ENCODE peak calls at places on chromosomes 3 and 15, in five cellular contexts. E is heart left ventricle, M is uterus, P is sigmoid colon, L is adrenal gland. T is an unnamed sample.

GRCh38 chr3:185366913-185367312 is 4.0 kb downstream of the MAP3K13 start:
- DNase-seq in M (no peak), P (no peak), L (no peak), E (no peak), T (no peak)

GRCh38 chr15:93451265-93451664 is 362.3 kb upstream of the RGMA start:
- DNase-seq in P (no peak), M (no peak), E (no peak), L (no peak), T (no peak)

GRCh38 chr3:15616053-15616452 is 14.5 kb downstream of the BTD start:
- DNase-seq in E (no peak), L (no peak), M (no peak), P (no peak), T (no peak)

GRCh38 chr15:67018026-67018425 is 47.4 kb upstream of the SMAD3 start:
- DNase-seq in E (no peak), L (no peak), M (no peak), P (peak), T (no peak)

GRCh38 chr3:102481050-102481449 is 46.2 kb downstream of the ZPLD1 start:
- DNase-seq in E (no peak), L (no peak), M (no peak), P (no peak), T (no peak)

GRCh38 chr3:126343675-126344074 is 13.5 kb downstream of the KLF15 start:
- DNase-seq in L (no peak), M (peak), P (peak), E (no peak), T (no peak)

GRCh38 chr3:18740631-18741583 is 315.8 kb upstream of the SATB1 start:
- DNase-seq in L (peak), E (no peak), M (no peak), P (no peak), T (no peak)

GRCh38 chr3:134672571-134672970 is 21.7 kb upstream of the KY start:
- DNase-seq in E (no peak), L (no peak), P (no peak), M (no peak), T (no peak)

GRCh38 chr3:66021731-66022131 is 17.0 kb downstream of the MAGI1 start:
- DNase-seq in E (no peak), P (no peak), L (no peak), M (no peak), T (no peak)

GRCh38 chr3:195072916-195073564 is 197.9 kb downstream of the XXYLT1 start:
- DNase-seq in M (peak), P (peak), E (no peak), L (no peak), T (no peak)

GRCh38 chr15:98800437-98801233 is 152.3 kb downstream of the IGF1R start:
- DNase-seq in E (peak), L (peak), P (peak), M (peak), T (peak)

GRCh38 chr15:52523192-52523591 is 5.5 kb downstream of the MYO5A start:
- DNase-seq in L (no peak), M (no peak), E (no peak), P (no peak), T (no peak)

GRCh38 chr3:141080407-141080806 is 29.3 kb downstream of the SPSB4 start:
- DNase-seq in L (no peak), P (no peak), E (no peak), M (no peak), T (no peak)

GRCh38 chr15:40063563-40064011 is 24.6 kb upstream of the SRP14 start:
- DNase-seq in P (no peak), M (no peak), L (no peak), E (peak), T (no peak)

GRCh38 chr15:57758556-57758955 is 52.0 kb downstream of the POLR2M start:
- DNase-seq in L (no peak), P (no peak), E (no peak), M (no peak), T (no peak)

GRCh38 chr15:96285306-96285705 is 45.2 kb upstream of the NR2F2 start:
- DNase-seq in M (peak), P (no peak), L (peak), E (peak), T (no peak)

GRCh38 chr3:11613319-11613718 is 30.4 kb downstream of the VGLL4 start:
- DNase-seq in M (no peak), L (no peak), P (no peak), E (no peak), T (no peak)

GRCh38 chr3:184583345-184584000 is 21.9 kb downstream of the EPHB3 start:
- DNase-seq in M (no peak), P (no peak), E (peak), L (peak), T (no peak)

GRCh38 chr3:193914602-193915001 is 221.3 kb upstream of the HES1 start:
- DNase-seq in E (no peak), M (no peak), P (no peak), L (no peak), T (no peak)

GRCh38 chr3:193912621-193913178 is 223.2 kb upstream of the HES1 start:
- DNase-seq in M (no peak), P (no peak), E (no peak), L (no peak), T (no peak)

GRCh38 chr3:193917096-193917495 is 218.9 kb upstream of the HES1 start:
- DNase-seq in E (no peak), M (no peak), P (no peak), L (no peak), T (no peak)

GRCh38 chr3:193915613-193916012 is 220.3 kb upstream of the HES1 start:
- DNase-seq in L (no peak), E (no peak), M (no peak), P (no peak), T (no peak)

GRCh38 chr3:193915099-193915498 is 220.8 kb upstream of the HES1 start:
- DNase-seq in E (no peak), M (no peak), L (no peak), P (no peak), T (no peak)
- TF ChIP-seq POLR2A in E (no peak), M (no peak), L (no peak), P (no peak), T (no peak)

GRCh38 chr3:58577269-58577821 is at the start of gene FAM107A:
- DNase-seq in M (peak), P (peak), L (peak), E (peak), T (peak)

GRCh38 chr3:58574682-58575081 is 2.5 kb downstream of the FAM107A start:
- DNase-seq in P (no peak), M (no peak), E (no peak), L (no peak), T (no peak)

GRCh38 chr3:58576716-58577115 is 475 bp downstream of the FAM107A start:
- DNase-seq in P (no peak), M (no peak), L (no peak), E (no peak), T (no peak)

GRCh38 chr3:58573638-58574037 is 3.6 kb downstream of the FAM107A start:
- DNase-seq in P (no peak), M (no peak), L (no peak), E (no peak), T (no peak)

GRCh38 chr3:58575986-58576652 is 1.1 kb downstream of the FAM107A start:
- DNase-seq in P (peak), E (peak), M (peak), L (peak), T (no peak)
- H3K27ac ChIP-seq in P (peak), E (peak), M (peak), L (no peak), T (peak)

GRCh38 chr3:142576792-142577191 is 1.7 kb downstream of the ATR start:
- DNase-seq in E (no peak), P (no peak), M (no peak), L (no peak), T (no peak)

GRCh38 chr3:142580061-142580423 is 1.5 kb upstream of the ATR start:
- DNase-seq in M (no peak), L (no peak), P (no peak), E (no peak), T (no peak)

GRCh38 chr3:142577701-142578308 is 728 bp downstream of the ATR start:
- DNase-seq in L (no peak), E (no peak), M (no peak), P (no peak), T (no peak)

GRCh38 chr3:142574665-142575064 is 3.9 kb downstream of the ATR start:
- DNase-seq in P (no peak), L (no peak), E (no peak), M (no peak), T (no peak)

GRCh38 chr3:142578309-142579223 is at the start of gene ATR:
- DNase-seq in E (peak), P (peak), L (peak), M (peak), T (peak)
- TF ChIP-seq POLR2A in E (no peak), P (peak), L (peak), M (peak), T (peak)

DNA sequence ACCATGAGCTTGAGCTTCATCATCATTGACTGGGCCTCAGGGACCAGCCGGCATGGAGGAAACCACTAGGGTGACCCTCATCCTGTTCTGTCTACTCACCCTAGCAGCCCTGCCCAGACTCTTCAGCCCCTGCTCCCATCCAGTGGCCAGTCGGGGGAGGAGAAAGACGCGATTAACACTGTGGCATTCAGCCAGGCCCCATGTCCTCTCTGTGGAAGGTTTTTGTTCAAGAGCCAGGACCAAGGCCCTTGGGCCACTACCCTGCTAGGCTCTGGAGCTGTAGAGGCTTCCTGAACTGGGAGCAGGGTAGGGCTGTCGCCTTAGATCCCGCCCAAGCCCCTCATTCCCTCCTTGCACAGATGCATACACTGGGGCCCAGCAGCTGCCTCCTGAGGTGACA is 15.0 kb downstream of the SLC38A3 start:
- DNase-seq in E (no peak), M (no peak), L (no peak), P (no peak), T (no peak)
- H3K27ac ChIP-seq in E (no peak), M (no peak), L (no peak), P (no peak), T (no peak)

DNA sequence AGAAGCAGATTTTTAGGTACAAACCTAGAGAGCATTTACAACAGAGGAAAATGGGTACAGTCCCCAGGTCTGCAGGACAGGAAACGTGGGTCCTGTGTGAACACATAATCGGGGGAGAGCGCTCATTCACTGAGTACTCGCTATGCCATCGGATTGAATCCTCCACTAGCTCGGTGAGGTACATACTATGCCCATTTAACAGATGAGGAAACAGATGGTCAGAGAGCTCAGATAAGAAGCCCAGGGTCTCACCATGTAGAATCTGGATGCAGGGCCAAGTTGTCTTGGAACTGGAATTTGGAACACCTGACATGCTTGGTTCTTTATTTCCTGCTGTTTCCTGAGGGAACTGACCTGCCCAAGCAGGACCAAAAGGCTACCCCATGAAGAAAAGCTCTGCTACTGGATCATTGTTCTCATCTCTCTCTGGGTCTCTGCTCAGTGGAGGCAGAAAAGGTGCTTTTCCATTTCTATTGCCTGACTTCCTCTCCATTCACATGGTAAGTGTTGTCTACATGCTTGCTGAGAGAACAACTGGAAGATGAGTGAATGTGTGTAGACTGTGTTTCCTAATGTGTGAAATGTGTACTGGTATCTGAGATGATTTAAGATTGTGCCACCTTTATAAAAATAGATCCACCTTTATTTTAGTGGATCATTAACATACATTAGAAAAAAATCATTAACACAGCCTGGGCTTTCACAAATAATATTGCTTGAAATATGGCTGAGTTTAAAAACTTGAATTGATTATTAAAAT is 89.1 kb downstream of the TGFBR2 start:
- DNase-seq in L (no peak), M (no peak), E (no peak), P (no peak), T (no peak)
- TF ChIP-seq POLR2A in L (no peak), M (no peak), E (no peak), P (no peak), T (no peak)

GRCh38 chr3:49567406-49567805 is 13.1 kb downstream of the BSN start:
- DNase-seq in E (no peak), P (no peak), M (no peak), L (no peak), T (no peak)
- H3K27ac ChIP-seq in E (no peak), P (no peak), M (no peak), L (no peak), T (no peak)

T was measured in prostate gland.